ENCODE peak calls at places on chromosomes 5 and 9, in ten cellular contexts. A, V, Y, G, D, N, Q, X, H and M are unnamed samples.

GRCh38 chr5:133354323-133355161 is 257.8 kb downstream of the FSTL4 start:
- DNase-seq in G (no peak), H (no peak), A (no peak), D (no peak), X (no peak), Q (no peak), Y (no peak), V (no peak), N (peak; percentile 13), M (no peak)

GRCh38 chr5:107619781-107620180 is 51.0 kb downstream of the EFNA5 start:
- DNase-seq in G (no peak), N (no peak), D (no peak), V (no peak), A (no peak), H (no peak), X (no peak), Y (no peak), Q (no peak), M (no peak)

GRCh38 chr9:131627846-131628820 is 82.8 kb downstream of the PRRT1B start:
- DNase-seq in H (no peak), V (no peak), A (no peak), N (no peak), G (peak; percentile 75), Y (no peak), D (no peak), X (no peak), Q (peak; percentile 94), M (peak; percentile 92)

GRCh38 chr5:73637565-73637964 is 11.6 kb downstream of the ARHGEF28 start:
- DNase-seq in X (no peak), V (no peak), Y (no peak), A (no peak), N (no peak), G (no peak), H (peak; percentile 63), Q (no peak), D (no peak), M (no peak)

GRCh38 chr9:124812401-124813016 is 35.6 kb downstream of the OLFML2A start:
- DNase-seq in D (peak; percentile 56), A (no peak), Y (peak; percentile 76), N (no peak), X (no peak), V (no peak), Q (peak; percentile 47), H (no peak), G (no peak), M (no peak)

GRCh38 chr5:132825824-132826391 is 4.5 kb downstream of the SHROOM1 start:
- DNase-seq in G (no peak), X (no peak), Y (no peak), D (no peak), V (no peak), A (no peak), H (no peak), N (peak; percentile 70), Q (no peak), M (no peak)

GRCh38 chr5:64771736-64772135 is 3.0 kb downstream of the CWC27 start:
- DNase-seq in N (no peak), V (no peak), Y (no peak), Q (no peak), H (no peak), G (no peak), X (no peak), A (no peak), D (no peak), M (no peak)

GRCh38 chr5:87277279-87277835 is 9.7 kb downstream of the RASA1 start:
- DNase-seq in N (no peak), Y (no peak), H (no peak), A (no peak), D (no peak), X (no peak), G (no peak), Q (no peak), V (no peak), M (no peak)

GRCh38 chr5:119878712-119879111 is 249.4 kb downstream of the FAM170A start:
- DNase-seq in H (no peak), X (no peak), A (no peak), N (no peak), Y (no peak), G (no peak), V (no peak), D (no peak), Q (no peak), M (no peak)

GRCh38 chr5:150081541-150082283 is 4.6 kb downstream of the CSF1R start:
- DNase-seq in Q (peak; percentile 53), A (no peak), D (no peak), N (peak; percentile 79), G (peak; percentile 30), X (no peak), V (no peak), H (peak; percentile 42), Y (no peak), M (peak; percentile 75)

GRCh38 chr5:9189681-9190080 is 356.2 kb downstream of the SEMA5A start:
- DNase-seq in N (no peak), Y (no peak), Q (no peak), X (no peak), A (no peak), G (no peak), V (no peak), H (no peak), D (no peak), M (no peak)

GRCh38 chr5:33725846-33726245 is 165.9 kb downstream of the ADAMTS12 start:
- DNase-seq in V (no peak), Y (no peak), X (no peak), G (no peak), A (no peak), D (no peak), N (no peak), Q (no peak), H (no peak), M (no peak)

GRCh38 chr5:148104226-148104625 is 40.4 kb downstream of the SPINK5 start:
- DNase-seq in N (no peak), Y (no peak), Q (no peak), H (no peak), A (no peak), D (no peak), G (no peak), X (no peak), V (no peak), M (no peak)

GRCh38 chr5:88824892-88825781 is 57.8 kb downstream of the MEF2C start:
- DNase-seq in Q (no peak), V (no peak), X (no peak), H (peak; percentile 92), Y (no peak), D (no peak), G (no peak), N (no peak), A (no peak), M (no peak)

GRCh38 chr5:166712447-166712846 is 1579.0 kb upstream of the WWC1 start:
- DNase-seq in Y (no peak), G (no peak), H (no peak), D (no peak), Q (no peak), N (no peak), X (no peak), V (no peak), A (no peak), M (no peak)

GRCh38 chr5:387491-388265 is 55.3 kb upstream of the EXOC3 start:
- DNase-seq in V (no peak), N (peak; percentile 52), G (no peak), Q (no peak), A (no peak), D (no peak), X (no peak), H (no peak), Y (no peak), M (no peak)
- TF ChIP-seq POLR2AphosphoS5 in V (no peak), N (no peak), G (no peak), Q (no peak), A (no peak), D (no peak), X (no peak), H (no peak), Y (no peak), M (no peak)

GRCh38 chr5:173592050-173592669 is 24.3 kb downstream of the BOD1 start:
- DNase-seq in Q (no peak), G (no peak), V (no peak), D (no peak), N (no peak), A (no peak), X (no peak), H (no peak), Y (peak; percentile 50), M (no peak)
- H3K9me3 ChIP-seq in Q (peaks cover 6% of the 10 kb centered on the region), G (peaks cover 41% of the 10 kb centered on the region), V (peaks cover 9% of the 10 kb centered on the region), D (peaks cover 43% of the 10 kb centered on the region), N (peaks cover 12% of the 10 kb centered on the region), A (peaks cover 16% of the 10 kb centered on the region), X (peaks cover 14% of the 10 kb centered on the region), H (peaks cover 2% of the 10 kb centered on the region), Y (peaks cover 10% of the 10 kb centered on the region), M (peaks cover 15% of the 10 kb centered on the region)

GRCh38 chr5:171386006-171386671 is 1.5 kb upstream of the NPM1 start:
- DNase-seq in Q (no peak), H (no peak), X (no peak), N (no peak), Y (no peak), G (no peak), A (no peak), V (no peak), D (no peak), M (no peak)
- H3K4me3 ChIP-seq in Q (no peak overlapping the region), H (no peak overlapping the region), X (peak overlapping the region; percentile 87), N (no peak overlapping the region), Y (no peak overlapping the region), G (peak overlapping the region; percentile 85), A (no peak overlapping the region), V (no peak overlapping the region), D (no peak overlapping the region), M (no peak overlapping the region)

DNA sequence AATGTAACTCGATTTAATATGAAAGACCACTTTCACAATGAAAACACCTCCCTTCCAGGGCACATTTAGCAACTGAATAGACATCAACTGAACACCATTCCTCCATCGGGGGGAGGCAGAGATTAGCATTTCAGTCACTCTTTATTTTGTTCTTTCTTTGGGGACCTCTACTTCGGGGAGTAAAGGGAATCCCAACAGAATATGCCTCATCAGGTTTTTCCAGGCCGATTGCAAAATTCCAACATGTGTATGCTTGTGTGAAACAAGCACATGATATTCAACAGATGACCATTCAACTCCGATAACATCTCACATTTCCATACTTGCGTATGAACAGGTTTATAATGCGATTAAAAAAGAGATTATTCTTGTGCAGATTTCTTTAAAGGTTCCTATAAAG is 124.2 kb upstream of the RETREG1 start:
- DNase-seq in V (no peak), N (no peak), Y (no peak), D (peak; percentile 16), Q (no peak), H (no peak), G (no peak), X (no peak), A (no peak), M (no peak)
- TF ChIP-seq POLR2AphosphoS5 in V (no peak), N (no peak), Y (no peak), D (no peak), Q (no peak), H (no peak), G (no peak), X (no peak), A (no peak), M (no peak)

GRCh38 chr5:180848265-180848664 is 12.8 kb downstream of the ZFP62 start:
- DNase-seq in Y (no peak), Q (no peak), X (no peak), A (no peak), V (no peak), N (no peak), G (no peak), D (no peak), H (no peak), M (no peak)
- H3K9me3 ChIP-seq in Y (peaks cover 50% of the 10 kb centered on the region), Q (peaks cover 11% of the 10 kb centered on the region), X (peaks cover 73% of the 10 kb centered on the region), A (peaks cover 14% of the 10 kb centered on the region), V (peaks cover 40% of the 10 kb centered on the region), N (no peaks in the 10 kb centered on the region), G (peaks cover 32% of the 10 kb centered on the region), D (no peaks in the 10 kb centered on the region), H (peaks cover 28% of the 10 kb centered on the region), M (peaks cover 15% of the 10 kb centered on the region)